ENCODE peak calls at places on chromosome 9, in six cellular contexts. One of them, this sample, is unnamed.

GRCh38 chr9:116555556-116556180 is 131.4 kb upstream of the TRIM32 start:
- DNase-seq in BJ: no peak
- DNase-seq in H7: no peak
- DNase-seq in fibroblast of lung: no peak
- DNase-seq in lung: no peak
- DNase-seq in heart left ventricle: no peak
- DNase-seq in this sample: no peak

GRCh38 chr9:136133191-136133958 is 14.7 kb upstream of the TMEM250 start:
- DNase-seq in H7: peak
- DNase-seq in lung: no peak
- DNase-seq in BJ: no peak
- DNase-seq in heart left ventricle: no peak
- DNase-seq in fibroblast of lung: peak
- DNase-seq in this sample: no peak

GRCh38 chr9:133647765-133648469 is 11.8 kb downstream of the DBH start:
- DNase-seq in H7: no peak
- DNase-seq in lung: no peak
- DNase-seq in BJ: no peak
- DNase-seq in fibroblast of lung: no peak
- DNase-seq in heart left ventricle: no peak
- DNase-seq in this sample: no peak

GRCh38 chr9:95822583-95823431 is 52.7 kb upstream of the ERCC6L2 start:
- DNase-seq in heart left ventricle: no peak
- DNase-seq in BJ: peak
- DNase-seq in fibroblast of lung: peak
- DNase-seq in H7: no peak
- DNase-seq in lung: no peak
- DNase-seq in this sample: peak

GRCh38 chr9:3920586-3921582 is 379.0 kb downstream of the GLIS3 start:
- DNase-seq in H7: no peak
- DNase-seq in heart left ventricle: no peak
- DNase-seq in BJ: no peak
- DNase-seq in fibroblast of lung: no peak
- DNase-seq in lung: no peak
- DNase-seq in this sample: peak

GRCh38 chr9:136545065-136545965 is 533 bp downstream of the NOTCH1 start:
- DNase-seq in lung: no peak
- DNase-seq in H7: peak
- DNase-seq in heart left ventricle: no peak
- DNase-seq in BJ: no peak
- DNase-seq in fibroblast of lung: no peak
- DNase-seq in this sample: no peak

GRCh38 chr9:125433461-125434001 is 171.9 kb downstream of the GAPVD1 start:
- DNase-seq in heart left ventricle: no peak
- DNase-seq in H7: peak
- DNase-seq in BJ: no peak
- DNase-seq in fibroblast of lung: no peak
- DNase-seq in lung: no peak
- DNase-seq in this sample: no peak

GRCh38 chr9:87387351-87388055 is 110.2 kb upstream of the DAPK1 start:
- DNase-seq in fibroblast of lung: peak
- DNase-seq in heart left ventricle: no peak
- DNase-seq in H7: no peak
- DNase-seq in BJ: no peak
- DNase-seq in lung: no peak
- DNase-seq in this sample: peak

GRCh38 chr9:87178353-87178752 is 231.0 kb upstream of the GAS1 start:
- DNase-seq in lung: no peak
- DNase-seq in H7: no peak
- DNase-seq in fibroblast of lung: no peak
- DNase-seq in heart left ventricle: no peak
- DNase-seq in BJ: no peak
- DNase-seq in this sample: no peak

GRCh38 chr9:14677872-14678271 is 15.4 kb downstream of the ZDHHC21 start:
- DNase-seq in BJ: no peak
- DNase-seq in heart left ventricle: no peak
- DNase-seq in fibroblast of lung: no peak
- DNase-seq in lung: no peak
- DNase-seq in H7: no peak
- DNase-seq in this sample: no peak

GRCh38 chr9:79220666-79221065 is 351.1 kb upstream of the TLE4 start:
- DNase-seq in lung: no peak
- DNase-seq in H7: no peak
- DNase-seq in fibroblast of lung: peak
- DNase-seq in heart left ventricle: no peak
- DNase-seq in BJ: peak
- DNase-seq in this sample: peak

GRCh38 chr9:138033950-138034349 is 156.4 kb downstream of the CACNA1B start:
- DNase-seq in lung: no peak
- DNase-seq in heart left ventricle: no peak
- DNase-seq in fibroblast of lung: no peak
- DNase-seq in H7: no peak
- DNase-seq in BJ: no peak
- DNase-seq in this sample: no peak

GRCh38 chr9:36031774-36032565 is 4.7 kb upstream of the RECK start:
- DNase-seq in fibroblast of lung: no peak
- DNase-seq in H7: no peak
- DNase-seq in BJ: no peak
- DNase-seq in lung: no peak
- DNase-seq in heart left ventricle: no peak
- DNase-seq in this sample: no peak

GRCh38 chr9:36029202-36029601 is 7.5 kb upstream of the RECK start:
- DNase-seq in lung: no peak
- DNase-seq in H7: no peak
- DNase-seq in heart left ventricle: no peak
- DNase-seq in BJ: no peak
- DNase-seq in fibroblast of lung: no peak
- DNase-seq in this sample: no peak

GRCh38 chr9:36030871-36031270 is 5.8 kb upstream of the RECK start:
- DNase-seq in fibroblast of lung: no peak
- DNase-seq in H7: no peak
- DNase-seq in lung: no peak
- DNase-seq in heart left ventricle: no peak
- DNase-seq in BJ: no peak
- DNase-seq in this sample: no peak

GRCh38 chr9:36033788-36034187 is 2.9 kb upstream of the RECK start:
- DNase-seq in fibroblast of lung: no peak
- DNase-seq in lung: no peak
- DNase-seq in heart left ventricle: no peak
- DNase-seq in H7: no peak
- DNase-seq in BJ: no peak
- DNase-seq in this sample: no peak

DNA sequence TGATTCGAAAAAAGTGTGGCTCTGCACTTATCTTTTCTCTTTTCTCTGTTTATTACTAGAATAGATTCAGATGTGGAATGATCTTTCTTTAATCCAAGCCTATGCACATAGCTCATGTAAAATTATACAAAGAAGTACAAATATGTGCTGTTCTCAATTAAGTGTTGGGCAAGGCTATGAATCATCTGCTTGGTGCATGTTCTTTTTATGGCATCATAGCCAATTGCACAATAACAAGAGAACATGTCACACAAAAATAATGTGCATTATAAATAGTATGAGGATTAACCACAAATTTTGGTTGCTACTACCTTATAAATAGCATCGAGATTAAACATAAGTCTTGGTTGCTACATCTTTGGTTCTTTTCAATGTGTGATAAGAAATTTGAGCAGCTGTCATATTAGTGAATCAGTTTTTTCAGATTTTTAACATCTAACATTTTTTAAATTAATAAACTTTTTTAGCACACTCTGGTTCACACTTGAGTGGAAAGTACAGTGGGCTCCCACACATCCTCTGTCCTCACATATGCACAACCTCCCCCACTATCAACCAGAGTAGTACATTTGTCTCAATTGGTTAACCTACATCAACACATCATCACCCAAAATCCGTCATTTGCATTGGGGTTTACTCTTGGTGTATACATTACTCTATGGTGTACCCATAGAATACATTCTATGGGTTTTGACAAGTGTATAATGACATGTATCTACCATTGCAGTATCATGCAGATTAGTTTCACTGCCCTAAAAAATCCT is 6.8 kb upstream of the RECK start:
- DNase-seq in BJ: peak
- DNase-seq in fibroblast of lung: peak
- DNase-seq in lung: no peak
- DNase-seq in H7: no peak
- DNase-seq in heart left ventricle: no peak
- DNase-seq in this sample: peak
- H3K4me3 ChIP-seq in BJ: no peak
- H3K4me3 ChIP-seq in fibroblast of lung: no peak
- H3K4me3 ChIP-seq in lung: no peak
- H3K4me3 ChIP-seq in H7: no peak
- H3K4me3 ChIP-seq in heart left ventricle: no peak
- H3K4me3 ChIP-seq in this sample: no peak

DNA sequence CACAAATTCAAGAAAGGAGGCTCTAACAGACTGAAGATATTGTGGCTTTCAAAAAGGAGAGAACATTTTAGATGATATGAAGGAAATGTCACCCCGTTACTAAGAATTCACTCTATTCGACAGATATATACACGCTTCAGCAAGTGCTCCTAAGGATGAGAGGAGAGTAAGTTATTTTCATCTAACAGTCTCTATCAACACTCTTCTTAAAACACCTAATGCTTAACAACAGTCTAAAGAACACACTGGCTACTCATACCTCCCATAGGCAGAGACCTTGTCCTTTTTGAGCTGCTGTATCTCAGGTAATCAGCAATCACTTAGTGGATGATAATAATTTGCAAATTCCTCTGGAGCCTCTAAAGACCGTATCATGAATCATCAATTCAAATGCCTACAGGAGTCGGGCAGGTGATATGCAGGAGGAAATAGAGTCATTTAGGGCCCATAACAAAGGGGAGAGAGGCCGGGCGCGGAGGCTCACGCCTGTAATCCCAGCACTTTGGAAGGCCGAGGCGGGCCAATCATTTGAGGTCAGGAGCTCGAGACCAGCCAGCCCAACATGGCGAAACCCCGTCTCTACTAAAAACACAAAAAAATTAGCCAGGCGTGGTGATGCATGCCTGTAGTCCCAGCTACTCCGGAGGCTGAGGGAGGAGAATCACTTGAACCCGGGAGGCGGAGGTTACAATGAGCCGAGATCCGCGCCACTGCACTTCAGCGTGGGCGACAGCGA is 1.3 kb upstream of the HSDL2 start:
- DNase-seq in heart left ventricle: no peak
- DNase-seq in fibroblast of lung: peak
- DNase-seq in BJ: no peak
- DNase-seq in lung: no peak
- DNase-seq in H7: no peak
- DNase-seq in this sample: no peak
- H3K4me3 ChIP-seq in heart left ventricle: peak
- H3K4me3 ChIP-seq in fibroblast of lung: peak
- H3K4me3 ChIP-seq in BJ: peak
- H3K4me3 ChIP-seq in lung: peak
- H3K4me3 ChIP-seq in H7: peak
- H3K4me3 ChIP-seq in this sample: peak

DNA sequence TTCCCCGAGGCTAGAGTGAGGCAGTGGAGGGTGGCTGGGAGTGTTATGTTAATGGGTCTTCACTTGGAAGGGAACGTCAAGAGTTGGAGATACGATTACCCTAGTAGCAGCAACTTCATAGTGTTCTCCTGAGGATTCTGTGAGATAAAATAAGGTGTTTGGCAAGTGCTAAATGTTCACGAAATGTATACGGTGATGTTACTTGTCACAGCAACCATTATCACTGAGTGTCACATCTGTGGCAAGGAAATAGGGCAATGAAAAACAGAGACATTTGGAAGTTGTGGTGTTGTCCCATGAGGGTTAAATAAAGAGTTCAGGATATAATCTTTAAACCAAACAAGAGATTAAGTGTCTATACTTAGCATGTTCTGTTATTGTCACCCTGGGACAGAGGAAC is 183.3 kb downstream of the ALDH1A1 start:
- DNase-seq in BJ: no peak
- DNase-seq in heart left ventricle: no peak
- DNase-seq in H7: no peak
- DNase-seq in fibroblast of lung: no peak
- DNase-seq in lung: no peak
- DNase-seq in this sample: no peak
- H3K4me3 ChIP-seq in BJ: no peak
- H3K4me3 ChIP-seq in heart left ventricle: no peak
- H3K4me3 ChIP-seq in H7: no peak
- H3K4me3 ChIP-seq in fibroblast of lung: no peak
- H3K4me3 ChIP-seq in lung: no peak
- H3K4me3 ChIP-seq in this sample: no peak

DNA sequence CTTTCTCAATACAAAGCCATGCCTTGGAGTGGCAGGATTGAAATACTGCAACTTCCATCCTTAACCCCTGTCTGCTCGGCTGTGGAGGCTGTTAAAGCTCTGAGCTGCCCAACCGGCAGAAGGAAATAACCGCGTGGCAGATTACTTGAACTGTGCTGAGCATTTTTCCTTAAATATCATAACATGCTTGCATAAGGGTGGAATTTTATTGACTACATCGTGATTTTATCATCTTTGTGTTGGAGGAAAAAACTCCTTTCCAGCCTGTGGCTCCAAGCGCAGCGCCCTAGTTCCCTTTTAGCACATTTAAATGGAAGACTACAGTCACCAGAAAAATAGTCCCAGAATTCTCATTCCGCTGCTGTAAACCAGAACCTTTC is 1.6 kb downstream of the SHC3 start:
- DNase-seq in fibroblast of lung: peak
- DNase-seq in lung: no peak
- DNase-seq in H7: peak
- DNase-seq in BJ: no peak
- DNase-seq in heart left ventricle: no peak
- DNase-seq in this sample: peak
- H3K4me3 ChIP-seq in fibroblast of lung: peak
- H3K4me3 ChIP-seq in lung: peak
- H3K4me3 ChIP-seq in H7: peak
- H3K4me3 ChIP-seq in BJ: peak
- H3K4me3 ChIP-seq in heart left ventricle: peak
- H3K4me3 ChIP-seq in this sample: peak

DNA sequence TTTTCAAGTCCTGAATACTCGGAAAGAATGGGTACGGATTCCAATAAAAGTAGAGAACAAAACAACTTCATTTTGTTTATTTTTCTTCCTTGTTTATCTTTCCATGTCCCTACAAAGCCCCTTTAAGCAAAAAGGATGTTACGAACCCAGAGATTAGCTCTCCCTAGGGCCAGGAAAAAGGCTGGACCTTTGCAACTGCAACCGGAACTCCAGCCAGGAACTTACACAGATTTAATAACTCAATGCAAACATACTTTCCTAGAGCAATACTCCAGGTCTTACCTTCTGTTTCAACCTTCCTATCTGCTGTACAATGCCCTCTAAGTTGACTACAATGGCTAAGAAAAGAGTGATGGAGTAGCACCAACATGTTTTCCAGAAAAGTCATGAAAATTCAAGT is 7.0 kb downstream of the DENND1A start:
- DNase-seq in lung: no peak
- DNase-seq in BJ: no peak
- DNase-seq in H7: no peak
- DNase-seq in heart left ventricle: no peak
- DNase-seq in fibroblast of lung: no peak
- DNase-seq in this sample: no peak
- H3K4me3 ChIP-seq in lung: no peak
- H3K4me3 ChIP-seq in BJ: no peak
- H3K4me3 ChIP-seq in H7: no peak
- H3K4me3 ChIP-seq in heart left ventricle: no peak
- H3K4me3 ChIP-seq in fibroblast of lung: no peak
- H3K4me3 ChIP-seq in this sample: no peak